ENCODE peak calls at places on chromosomes 5 and 9, in seven cellular contexts. F is fibroblast of mammary gland, B is SW480, J is Daoy, N is substantia nigra, I is AG20443, S is AG04449. Y is an unnamed sample.

GRCh38 chr5:1795931-1796330 is 3.7 kb downstream of the MRPL36 start:
- DNase-seq in J (no peak), B (no peak), I (no peak), F (no peak), N (no peak), S (no peak), Y (no peak)

GRCh38 chr9:90451804-90452203 is 190.8 kb downstream of the DIRAS2 start:
- DNase-seq in F (no peak), B (no peak), I (no peak), J (no peak), N (no peak), S (no peak), Y (no peak)

GRCh38 chr5:90881626-90882150 is 323.1 kb downstream of the ADGRV1 start:
- DNase-seq in I (no peak), J (no peak), S (no peak), F (no peak), N (no peak), B (no peak), Y (no peak)

GRCh38 chr9:90872835-90873294 is 71.2 kb downstream of the SYK start:
- DNase-seq in F (peak; percentile 25), J (no peak), N (no peak), S (no peak), I (no peak), B (no peak), Y (no peak)

GRCh38 chr9:32590898-32591297 is 17.9 kb upstream of the NDUFB6 start:
- DNase-seq in S (no peak), F (no peak), B (no peak), J (peak; percentile 49), I (no peak), N (no peak), Y (no peak)

GRCh38 chr9:16258708-16259107 is 611.8 kb downstream of the BNC2 start:
- DNase-seq in B (no peak), N (no peak), F (no peak), S (no peak), J (no peak), I (no peak), Y (no peak)

GRCh38 chr5:103258957-103259704 is 568 bp downstream of the MACIR start:
- DNase-seq in J (peak; percentile 76), I (peak; percentile 52), N (no peak), F (peak; percentile 29), S (no peak), B (peak; percentile 73), Y (peak; percentile 90)

GRCh38 chr9:123187131-123187530 is 81.3 kb downstream of the STRBP start:
- DNase-seq in B (no peak), S (no peak), J (no peak), N (no peak), I (no peak), F (no peak), Y (no peak)

GRCh38 chr5:15727375-15727774 is 227.4 kb downstream of the FBXL7 start:
- DNase-seq in N (no peak), J (no peak), B (no peak), F (no peak), I (no peak), S (no peak), Y (no peak)

GRCh38 chr5:123785160-123786001 is 273.4 kb downstream of the CSNK1G3 start:
- DNase-seq in I (peak; percentile 15), S (peak; percentile 42), F (peak; percentile 77), J (no peak), B (peak; percentile 20), N (no peak), Y (no peak)

GRCh38 chr5:137743031-137743640 is 7.2 kb upstream of the KLHL3 start:
- DNase-seq in I (peak; percentile 69), B (peak; percentile 79), N (no peak), S (no peak), J (peak; percentile 73), F (peak; percentile 80), Y (peak; percentile 82)

GRCh38 chr5:56328753-56329560 is 95.8 kb upstream of the ANKRD55 start:
- DNase-seq in J (peak; percentile 74), N (no peak), I (no peak), F (no peak), B (peak; percentile 89), S (no peak), Y (no peak)

GRCh38 chr5:180467028-180467427 is 27.2 kb upstream of the CNOT6 start:
- DNase-seq in S (no peak), F (peak; percentile 69), N (no peak), B (peak; percentile 61), I (peak; percentile 45), J (peak; percentile 76), Y (no peak)

GRCh38 chr9:137026828-137027227 is 1.2 kb downstream of the ABCA2 start:
- DNase-seq in S (no peak), J (no peak), I (no peak), B (no peak), N (no peak), F (no peak), Y (no peak)

GRCh38 chr9:93260290-93261066 is 76.5 kb downstream of the WNK2 start:
- DNase-seq in I (peak; percentile 5), S (no peak), N (no peak), F (no peak), J (no peak), B (no peak), Y (peak; percentile 42)

Y was measured in endodermal cell.